ENCODE peak calls at places on chromosomes 3 and 15, in four cellular contexts. One of them, this sample, is unnamed.

GRCh38 chr15:70240082-70240481 is 142.4 kb upstream of the TLE3 start:
- DNase-seq in PC-9: no peak
- DNase-seq in tibial nerve: no peak
- DNase-seq in endodermal cell: peak; percentile 5
- DNase-seq in this sample: no peak

GRCh38 chr3:13010770-13011169 is 62.5 kb downstream of the IQSEC1 start:
- DNase-seq in PC-9: no peak
- DNase-seq in tibial nerve: no peak
- DNase-seq in endodermal cell: no peak
- DNase-seq in this sample: no peak

GRCh38 chr3:146640955-146641867 is 36.1 kb upstream of the PLSCR5 start:
- DNase-seq in PC-9: no peak
- DNase-seq in tibial nerve: no peak
- DNase-seq in endodermal cell: peak; percentile 61
- DNase-seq in this sample: no peak

GRCh38 chr3:132448211-132448961 is 31.1 kb downstream of the DNAJC13 start:
- DNase-seq in PC-9: no peak
- DNase-seq in tibial nerve: peak; percentile 23
- DNase-seq in endodermal cell: no peak
- DNase-seq in this sample: peak; percentile 87

GRCh38 chr3:88573472-88573871 is 423.7 kb downstream of the C3orf38 start:
- DNase-seq in PC-9: no peak
- DNase-seq in tibial nerve: no peak
- DNase-seq in endodermal cell: no peak
- DNase-seq in this sample: no peak

GRCh38 chr3:14792691-14793121 is 26.1 kb upstream of the FGD5 start:
- DNase-seq in PC-9: no peak
- DNase-seq in tibial nerve: no peak
- DNase-seq in endodermal cell: no peak
- DNase-seq in this sample: no peak

GRCh38 chr15:80982205-80982604 is 7.4 kb downstream of the MESD start:
- DNase-seq in PC-9: no peak
- DNase-seq in tibial nerve: no peak
- DNase-seq in endodermal cell: no peak
- DNase-seq in this sample: no peak

GRCh38 chr3:30319713-30320112 is 286.7 kb upstream of the TGFBR2 start:
- DNase-seq in PC-9: peak; percentile 61
- DNase-seq in tibial nerve: no peak
- DNase-seq in endodermal cell: peak; percentile 71
- DNase-seq in this sample: no peak

GRCh38 chr3:168416446-168416845 is 320.7 kb upstream of the GOLIM4 start:
- DNase-seq in PC-9: no peak
- DNase-seq in tibial nerve: no peak
- DNase-seq in endodermal cell: no peak
- DNase-seq in this sample: no peak

GRCh38 chr3:27813255-27813654 is 91.1 kb upstream of the EOMES start:
- DNase-seq in PC-9: no peak
- DNase-seq in tibial nerve: no peak
- DNase-seq in endodermal cell: no peak
- DNase-seq in this sample: no peak

GRCh38 chr3:71495708-71496472 is 87.6 kb downstream of the FOXP1 start:
- DNase-seq in PC-9: peak; percentile 68
- DNase-seq in tibial nerve: no peak
- DNase-seq in endodermal cell: peak; percentile 64
- DNase-seq in this sample: no peak

GRCh38 chr15:47401427-47401826 is 315.9 kb upstream of the SEMA6D start:
- DNase-seq in PC-9: no peak
- DNase-seq in tibial nerve: no peak
- DNase-seq in endodermal cell: no peak
- DNase-seq in this sample: no peak

GRCh38 chr3:65846936-65847335 is 191.8 kb downstream of the MAGI1 start:
- DNase-seq in PC-9: no peak
- DNase-seq in tibial nerve: no peak
- DNase-seq in endodermal cell: no peak
- DNase-seq in this sample: no peak

GRCh38 chr15:92652576-92652966 is 3.0 kb downstream of the FAM174B start:
- DNase-seq in PC-9: peak; percentile 90
- DNase-seq in tibial nerve: no peak
- DNase-seq in endodermal cell: no peak
- DNase-seq in this sample: no peak

GRCh38 chr15:74041777-74042435 is 40.4 kb downstream of the GOLGA6A start:
- DNase-seq in PC-9: no peak
- DNase-seq in tibial nerve: no peak
- DNase-seq in endodermal cell: peak; percentile 31
- DNase-seq in this sample: no peak

GRCh38 chr15:66815322-66815721 is 113.3 kb downstream of the SMAD6 start:
- DNase-seq in PC-9: no peak
- DNase-seq in tibial nerve: no peak
- DNase-seq in endodermal cell: no peak
- DNase-seq in this sample: no peak

GRCh38 chr15:62306851-62307504 is 141.9 kb upstream of the C2CD4B start:
- DNase-seq in PC-9: peak; percentile 38
- DNase-seq in tibial nerve: no peak
- DNase-seq in endodermal cell: peak; percentile 87
- DNase-seq in this sample: no peak

GRCh38 chr15:41513282-41514227 is at the start of gene LTK:
- DNase-seq in PC-9: no peak
- DNase-seq in tibial nerve: no peak
- DNase-seq in endodermal cell: peak; percentile 83
- DNase-seq in this sample: no peak

GRCh38 chr3:127087441-127087840 is 104.5 kb downstream of the PLXNA1 start:
- DNase-seq in PC-9: no peak
- DNase-seq in tibial nerve: no peak
- DNase-seq in endodermal cell: no peak
- DNase-seq in this sample: no peak

GRCh38 chr15:70906842-70907241 is 14.2 kb downstream of the LRRC49 start:
- DNase-seq in PC-9: no peak
- DNase-seq in tibial nerve: no peak
- DNase-seq in endodermal cell: peak; percentile 48
- DNase-seq in this sample: no peak

GRCh38 chr15:78979456-78980320 is 34.8 kb upstream of the CTSH start:
- DNase-seq in PC-9: peak; percentile 62
- DNase-seq in tibial nerve: no peak
- DNase-seq in endodermal cell: peak; percentile 91
- DNase-seq in this sample: no peak

GRCh38 chr3:13696699-13697098 is 147.8 kb downstream of the FBLN2 start:
- DNase-seq in PC-9: no peak
- DNase-seq in tibial nerve: no peak
- DNase-seq in endodermal cell: no peak
- DNase-seq in this sample: no peak

GRCh38 chr15:68812596-68813548 is 7.8 kb downstream of the ANP32A start:
- DNase-seq in PC-9: no peak
- DNase-seq in tibial nerve: no peak
- DNase-seq in endodermal cell: no peak
- DNase-seq in this sample: no peak

GRCh38 chr15:25235391-25235790 is 203.4 kb downstream of the UBE3A start:
- DNase-seq in PC-9: no peak
- DNase-seq in tibial nerve: no peak
- DNase-seq in endodermal cell: no peak
- DNase-seq in this sample: no peak

GRCh38 chr15:25234831-25235230 is 204.0 kb downstream of the UBE3A start:
- DNase-seq in PC-9: no peak
- DNase-seq in tibial nerve: no peak
- DNase-seq in endodermal cell: no peak
- DNase-seq in this sample: no peak

GRCh38 chr15:25236143-25236860 is 202.5 kb downstream of the UBE3A start:
- DNase-seq in PC-9: no peak
- DNase-seq in tibial nerve: no peak
- DNase-seq in endodermal cell: no peak
- DNase-seq in this sample: no peak

GRCh38 chr15:25236861-25237155 is 202.0 kb downstream of the UBE3A start:
- DNase-seq in PC-9: no peak
- DNase-seq in tibial nerve: no peak
- DNase-seq in endodermal cell: no peak
- DNase-seq in this sample: no peak

DNA sequence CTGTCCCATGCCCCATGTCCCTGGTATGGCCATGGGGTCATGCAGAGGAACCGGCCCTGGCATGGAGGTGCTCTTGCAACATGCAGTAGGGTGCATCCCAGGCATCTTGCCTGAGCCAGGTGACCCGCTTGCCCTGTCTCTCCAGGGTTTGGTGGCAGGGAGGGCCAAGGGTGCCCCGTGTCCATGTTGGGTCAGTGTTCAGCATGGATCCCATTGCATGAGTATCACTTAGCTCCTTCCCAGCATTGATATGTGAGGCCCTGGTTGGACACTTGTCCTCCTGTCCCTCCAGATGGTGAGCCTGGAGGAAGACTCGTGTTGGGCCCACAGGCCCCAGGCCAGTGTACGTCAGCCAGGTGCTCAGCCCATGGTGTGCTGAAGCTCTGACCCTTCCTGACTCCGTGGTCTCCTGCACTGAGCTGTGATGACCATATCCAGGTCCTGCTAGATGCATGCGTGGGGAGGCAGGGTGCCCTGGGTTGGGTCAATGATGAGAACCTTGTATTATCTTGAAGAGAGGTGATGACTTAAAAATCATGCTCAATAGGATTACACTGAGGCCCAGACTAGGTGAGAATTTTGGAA is 205.0 kb downstream of the UBE3A start:
- DNase-seq in PC-9: no peak
- DNase-seq in tibial nerve: no peak
- DNase-seq in endodermal cell: no peak
- DNase-seq in this sample: no peak
- H3K9me3 ChIP-seq in PC-9: no peaks in the 10 kb centered on the region
- H3K9me3 ChIP-seq in tibial nerve: peaks cover 2% of the 10 kb centered on the region
- H3K9me3 ChIP-seq in endodermal cell: no peaks in the 10 kb centered on the region
- H3K9me3 ChIP-seq in this sample: peaks cover 6% of the 10 kb centered on the region

GRCh38 chr3:42663581-42664442 is 10.3 kb downstream of the ZBTB47 start:
- DNase-seq in PC-9: no peak
- DNase-seq in tibial nerve: no peak
- DNase-seq in endodermal cell: peak; percentile 32
- DNase-seq in this sample: no peak
- H3K4me3 ChIP-seq in PC-9: no peak overlapping the region
- H3K4me3 ChIP-seq in tibial nerve: no peak overlapping the region
- H3K4me3 ChIP-seq in endodermal cell: no peak overlapping the region
- H3K4me3 ChIP-seq in this sample: no peak overlapping the region

DNA sequence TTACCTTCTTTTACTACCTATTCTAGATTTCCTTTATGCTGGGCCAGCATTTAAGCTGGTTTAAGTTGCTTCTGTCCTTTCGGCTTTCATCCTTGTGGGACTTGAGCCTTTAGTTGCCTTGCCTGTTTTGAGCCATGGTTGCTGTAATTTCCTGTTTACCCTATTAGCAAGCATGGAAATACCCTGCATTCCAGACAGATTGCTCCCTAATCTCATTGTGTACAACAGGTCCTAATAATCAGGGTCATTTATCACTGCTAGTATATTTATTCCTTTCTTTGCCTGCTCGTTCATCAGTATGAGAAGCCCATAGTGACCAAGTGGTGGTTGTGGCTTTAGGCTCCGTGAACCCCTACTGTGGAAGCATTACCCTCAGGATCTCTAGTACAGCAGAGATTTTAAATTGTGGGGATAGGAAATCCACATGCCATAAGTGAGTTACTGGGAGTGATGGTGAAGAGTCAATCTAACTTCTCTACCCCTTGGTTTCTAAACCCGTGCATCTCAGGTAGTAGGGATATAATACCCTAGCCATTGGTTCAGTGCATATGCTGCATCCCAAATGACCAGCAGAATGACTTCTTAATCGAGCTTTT is 31.9 kb downstream of the NCK1 start:
- DNase-seq in PC-9: peak; percentile 81
- DNase-seq in tibial nerve: no peak
- DNase-seq in endodermal cell: no peak
- DNase-seq in this sample: no peak
- H3K9me3 ChIP-seq in PC-9: peaks cover 22% of the 10 kb centered on the region
- H3K9me3 ChIP-seq in tibial nerve: peaks cover 6% of the 10 kb centered on the region
- H3K9me3 ChIP-seq in endodermal cell: peaks cover 19% of the 10 kb centered on the region
- H3K9me3 ChIP-seq in this sample: peaks cover 19% of the 10 kb centered on the region

GRCh38 chr3:184337315-184337714 is at the start of gene FAM131A:
- DNase-seq in PC-9: no peak
- DNase-seq in tibial nerve: no peak
- DNase-seq in endodermal cell: no peak
- DNase-seq in this sample: peak; percentile 95
- H3K4me3 ChIP-seq in PC-9: peak within 1 kb of the TSS; percentile 68
- H3K4me3 ChIP-seq in tibial nerve: peak within 1 kb of the TSS; percentile 97
- H3K4me3 ChIP-seq in endodermal cell: peak within 1 kb of the TSS; percentile 81
- H3K4me3 ChIP-seq in this sample: peak within 1 kb of the TSS; percentile 88

GRCh38 chr15:20348291-20348899 is 193.2 kb downstream of the GOLGA6L6 start:
- DNase-seq in PC-9: no peak
- DNase-seq in tibial nerve: no peak
- DNase-seq in endodermal cell: no peak
- DNase-seq in this sample: peak; percentile 61
- H3K9me3 ChIP-seq in PC-9: no peaks in the 10 kb centered on the region
- H3K9me3 ChIP-seq in tibial nerve: peaks cover 7% of the 10 kb centered on the region
- H3K9me3 ChIP-seq in endodermal cell: peaks cover 95% of the 10 kb centered on the region
- H3K9me3 ChIP-seq in this sample: peaks cover 5% of the 10 kb centered on the region

GRCh38 chr3:196501316-196502064 is 2.1 kb downstream of the RNF168 start:
- DNase-seq in PC-9: peak; percentile 59
- DNase-seq in tibial nerve: no peak
- DNase-seq in endodermal cell: peak; percentile 55
- DNase-seq in this sample: no peak

GRCh38 chr3:196504556-196504955 is 988 bp upstream of the RNF168 start:
- DNase-seq in PC-9: no peak
- DNase-seq in tibial nerve: no peak
- DNase-seq in endodermal cell: no peak
- DNase-seq in this sample: no peak

GRCh38 chr3:196499061-196499460 is 4.5 kb downstream of the RNF168 start:
- DNase-seq in PC-9: peak; percentile 82
- DNase-seq in tibial nerve: no peak
- DNase-seq in endodermal cell: no peak
- DNase-seq in this sample: no peak

GRCh38 chr3:196499807-196500524 is 3.6 kb downstream of the RNF168 start:
- DNase-seq in PC-9: no peak
- DNase-seq in tibial nerve: no peak
- DNase-seq in endodermal cell: no peak
- DNase-seq in this sample: no peak

DNA sequence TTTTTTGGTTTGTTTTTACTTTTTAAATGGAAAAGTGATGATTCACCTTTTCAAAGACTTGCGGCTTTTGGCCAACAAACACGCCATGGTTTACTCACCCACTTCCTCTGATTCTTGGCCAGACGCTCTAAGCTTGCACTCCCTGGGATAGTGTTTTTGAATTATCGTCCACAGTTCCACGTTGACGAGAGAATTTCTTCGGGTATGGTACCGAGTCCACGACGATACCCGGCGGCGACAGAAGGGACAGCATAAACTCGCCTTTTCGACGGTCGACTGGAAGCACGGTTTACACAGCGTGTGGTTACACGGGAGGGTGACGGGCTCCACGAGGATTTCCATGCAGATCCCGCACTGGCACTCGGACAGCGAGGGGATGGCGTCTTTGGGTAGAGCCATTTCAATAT is 790 bp downstream of the RNF168 start:
- DNase-seq in PC-9: peak; percentile 63
- DNase-seq in tibial nerve: peak; percentile 28
- DNase-seq in endodermal cell: peak; percentile 54
- DNase-seq in this sample: no peak
- H3K4me3 ChIP-seq in PC-9: peak overlapping the region; percentile 80
- H3K4me3 ChIP-seq in tibial nerve: peak overlapping the region; percentile 92
- H3K4me3 ChIP-seq in endodermal cell: peak overlapping the region; percentile 95
- H3K4me3 ChIP-seq in this sample: peak overlapping the region; percentile 90